ENCODE peak calls at places on chromosome 10, in nine cellular contexts. T is Calu3; Q is activated CD8-positive, alpha-beta memory T cell treated with anti-CD3 and anti-CD28 coated beads, Interleukin-2, amount 50 U/mL, for 48 hours; G is Daoy; Y is NCI-H2029; L is left kidney; X is testis; M is NCI-H2171 treated with DMSO at 0.1 percent for 48 hours; S is trophoblast cell. U is an unnamed sample.

GRCh38 chr10:108970016-108970415 is 953.3 kb downstream of the XPNPEP1 start:
- DNase-seq in Y (no peak), T (no peak), X (peak), S (peak), M (no peak), G (no peak), L (peak), Q (no peak), U (peak)

GRCh38 chr10:125881192-125881591 is at the start of gene DHX32:
- DNase-seq in L (no peak), X (peak), T (no peak), G (no peak), M (no peak), S (no peak), Q (no peak), Y (no peak), U (peak)

GRCh38 chr10:11150255-11150731 is 132.6 kb downstream of the CELF2 start:
- DNase-seq in Q (no peak), T (no peak), Y (no peak), M (no peak), G (no peak), S (no peak), L (no peak), X (no peak), U (no peak)

GRCh38 chr10:89516149-89516832 is 19.1 kb downstream of the SLC16A12 start:
- DNase-seq in L (peak), M (no peak), S (peak), X (no peak), T (peak), G (peak), Q (no peak), Y (no peak), U (no peak)

GRCh38 chr10:47094636-47095035 is 183.4 kb downstream of the PTPN20 start:
- DNase-seq in Q (peak), X (no peak), L (no peak), S (no peak), T (no peak), G (no peak), Y (no peak), M (no peak), U (no peak)

GRCh38 chr10:77554996-77555397 is 82.6 kb downstream of the KCNMA1 start:
- DNase-seq in S (no peak), X (peak), Q (no peak), Y (no peak), L (no peak), M (no peak), T (no peak), G (no peak), U (no peak)

GRCh38 chr10:10855178-10855577 is 162.5 kb upstream of the CELF2 start:
- DNase-seq in M (no peak), S (no peak), Y (no peak), X (no peak), L (peak), T (no peak), Q (no peak), G (no peak), U (no peak)

GRCh38 chr10:100183482-100183881 is 2.3 kb downstream of the ERLIN1 start:
- DNase-seq in Y (no peak), Q (no peak), T (peak), G (no peak), S (peak), M (peak), L (no peak), X (no peak), U (no peak)

GRCh38 chr10:114064151-114065045 is 20.7 kb downstream of the ADRB1 start:
- DNase-seq in Q (no peak), T (no peak), X (no peak), G (no peak), Y (no peak), L (no peak), S (no peak), M (no peak), U (no peak)

GRCh38 chr10:96700477-96701099 is 19.7 kb downstream of the PIK3AP1 start:
- DNase-seq in L (no peak), S (peak), Q (no peak), M (no peak), X (no peak), Y (no peak), T (no peak), G (no peak), U (no peak)

GRCh38 chr10:102669206-102670064 is 25.2 kb downstream of the TRIM8 start:
- DNase-seq in S (peak), Y (no peak), L (no peak), T (peak), Q (no peak), G (peak), X (no peak), M (no peak), U (peak)

GRCh38 chr10:130140425-130140824 is 4.2 kb downstream of the GLRX3 start:
- DNase-seq in G (no peak), L (no peak), T (no peak), M (no peak), Q (no peak), Y (no peak), X (no peak), S (no peak), U (no peak)

GRCh38 chr10:42941245-42941644 is 135.6 kb upstream of the RET start:
- DNase-seq in M (no peak), X (no peak), S (no peak), G (no peak), T (no peak), Y (no peak), L (no peak), Q (peak), U (no peak)

GRCh38 chr10:66058594-66058993 is 867.2 kb upstream of the LRRTM3 start:
- DNase-seq in M (no peak), G (no peak), Y (no peak), S (no peak), Q (no peak), L (no peak), X (no peak), T (no peak), U (no peak)

GRCh38 chr10:133270204-133270603 is 6.5 kb downstream of the ADAM8 start:
- DNase-seq in Y (no peak), L (no peak), S (no peak), X (no peak), T (no peak), M (no peak), Q (no peak), G (no peak), U (no peak)

GRCh38 chr10:44980309-44981171 is 1.9 kb upstream of the DEPP1 start:
- DNase-seq in S (no peak), G (no peak), Y (no peak), M (no peak), T (no peak), Q (no peak), L (no peak), X (no peak), U (no peak)

GRCh38 chr10:73218466-73219191 is 28.4 kb downstream of the DNAJC9 start:
- DNase-seq in Q (no peak), X (no peak), S (peak), Y (no peak), M (no peak), G (no peak), L (peak), T (peak), U (no peak)